ENCODE peak calls at places on chromosomes 7 and 10, in five cellular contexts. One of them, this sample, is unnamed.

GRCh38 chr7:47314728-47315601 is 266.9 kb downstream of the TNS3 start:
- DNase-seq in stimulated activated CD8-positive, alpha-beta memory T cell treated with anti-CD3 and anti-CD28 coated beads, Interleukin-4, amount 100 ng/mL, for 1 hour: no peak
- DNase-seq in EL: peak
- DNase-seq in sigmoid colon: peak
- DNase-seq in T-helper 2 cell: no peak
- DNase-seq in this sample: peak

GRCh38 chr10:60387531-60387930 is 2.1 kb downstream of the ANK3 start:
- DNase-seq in EL: no peak
- DNase-seq in stimulated activated CD8-positive, alpha-beta memory T cell treated with anti-CD3 and anti-CD28 coated beads, Interleukin-4, amount 100 ng/mL, for 1 hour: no peak
- DNase-seq in sigmoid colon: no peak
- DNase-seq in T-helper 2 cell: no peak
- DNase-seq in this sample: peak

GRCh38 chr10:11237571-11237970 is 219.9 kb downstream of the CELF2 start:
- DNase-seq in T-helper 2 cell: no peak
- DNase-seq in EL: no peak
- DNase-seq in stimulated activated CD8-positive, alpha-beta memory T cell treated with anti-CD3 and anti-CD28 coated beads, Interleukin-4, amount 100 ng/mL, for 1 hour: no peak
- DNase-seq in sigmoid colon: no peak
- DNase-seq in this sample: no peak

GRCh38 chr10:35007858-35008301 is 82.3 kb downstream of the CUL2 start:
- DNase-seq in EL: peak
- DNase-seq in T-helper 2 cell: no peak
- DNase-seq in stimulated activated CD8-positive, alpha-beta memory T cell treated with anti-CD3 and anti-CD28 coated beads, Interleukin-4, amount 100 ng/mL, for 1 hour: no peak
- DNase-seq in sigmoid colon: no peak
- DNase-seq in this sample: peak

GRCh38 chr10:132385721-132386418 is 11.1 kb upstream of the PWWP2B start:
- DNase-seq in T-helper 2 cell: peak
- DNase-seq in stimulated activated CD8-positive, alpha-beta memory T cell treated with anti-CD3 and anti-CD28 coated beads, Interleukin-4, amount 100 ng/mL, for 1 hour: no peak
- DNase-seq in EL: no peak
- DNase-seq in sigmoid colon: peak
- DNase-seq in this sample: no peak

GRCh38 chr10:81042647-81043046 is 504.9 kb downstream of the SH2D4B start:
- DNase-seq in sigmoid colon: no peak
- DNase-seq in T-helper 2 cell: no peak
- DNase-seq in EL: no peak
- DNase-seq in stimulated activated CD8-positive, alpha-beta memory T cell treated with anti-CD3 and anti-CD28 coated beads, Interleukin-4, amount 100 ng/mL, for 1 hour: no peak
- DNase-seq in this sample: no peak

GRCh38 chr10:103021897-103022286 is 103.8 kb downstream of the CNNM2 start:
- DNase-seq in T-helper 2 cell: no peak
- DNase-seq in EL: no peak
- DNase-seq in sigmoid colon: no peak
- DNase-seq in stimulated activated CD8-positive, alpha-beta memory T cell treated with anti-CD3 and anti-CD28 coated beads, Interleukin-4, amount 100 ng/mL, for 1 hour: no peak
- DNase-seq in this sample: no peak

GRCh38 chr10:133158437-133158755 is 1.6 kb upstream of the KNDC1 start:
- DNase-seq in EL: no peak
- DNase-seq in stimulated activated CD8-positive, alpha-beta memory T cell treated with anti-CD3 and anti-CD28 coated beads, Interleukin-4, amount 100 ng/mL, for 1 hour: no peak
- DNase-seq in T-helper 2 cell: no peak
- DNase-seq in sigmoid colon: no peak
- DNase-seq in this sample: peak

GRCh38 chr10:62580396-62580795 is 206.2 kb downstream of the ZNF365 start:
- DNase-seq in EL: peak
- DNase-seq in T-helper 2 cell: no peak
- DNase-seq in stimulated activated CD8-positive, alpha-beta memory T cell treated with anti-CD3 and anti-CD28 coated beads, Interleukin-4, amount 100 ng/mL, for 1 hour: no peak
- DNase-seq in sigmoid colon: no peak
- DNase-seq in this sample: no peak

GRCh38 chr7:134122980-134123379 is 4.2 kb upstream of the LRGUK start:
- DNase-seq in EL: no peak
- DNase-seq in T-helper 2 cell: no peak
- DNase-seq in sigmoid colon: no peak
- DNase-seq in stimulated activated CD8-positive, alpha-beta memory T cell treated with anti-CD3 and anti-CD28 coated beads, Interleukin-4, amount 100 ng/mL, for 1 hour: no peak
- DNase-seq in this sample: no peak

GRCh38 chr10:77710759-77711682 is 73.4 kb upstream of the KCNMA1 start:
- DNase-seq in sigmoid colon: peak
- DNase-seq in stimulated activated CD8-positive, alpha-beta memory T cell treated with anti-CD3 and anti-CD28 coated beads, Interleukin-4, amount 100 ng/mL, for 1 hour: peak
- DNase-seq in EL: peak
- DNase-seq in T-helper 2 cell: peak
- DNase-seq in this sample: peak

GRCh38 chr10:127948791-127949190 is 41.9 kb downstream of the PTPRE start:
- DNase-seq in T-helper 2 cell: no peak
- DNase-seq in EL: no peak
- DNase-seq in stimulated activated CD8-positive, alpha-beta memory T cell treated with anti-CD3 and anti-CD28 coated beads, Interleukin-4, amount 100 ng/mL, for 1 hour: no peak
- DNase-seq in sigmoid colon: no peak
- DNase-seq in this sample: no peak